ENCODE peak calls at places on chromosome 1, in nine cellular contexts. One of them, this sample, is unnamed.

GRCh38 chr1:211581521-211581920 is 2.6 kb upstream of the SLC30A1 start:
- DNase-seq in WTC11: no peak
- DNase-seq in cardiac muscle cell: no peak
- DNase-seq in HFF-Myc: no peak
- DNase-seq in breast epithelium: no peak
- DNase-seq in astrocyte: peak
- DNase-seq in GM06990: no peak
- DNase-seq in psoas muscle: no peak
- DNase-seq in tibial artery: peak
- DNase-seq in this sample: no peak

GRCh38 chr1:230507671-230508407 is 81.7 kb upstream of the PGBD5 start:
- DNase-seq in WTC11: no peak
- DNase-seq in cardiac muscle cell: no peak
- DNase-seq in HFF-Myc: no peak
- DNase-seq in breast epithelium: no peak
- DNase-seq in astrocyte: peak
- DNase-seq in GM06990: no peak
- DNase-seq in psoas muscle: no peak
- DNase-seq in tibial artery: no peak
- DNase-seq in this sample: no peak

GRCh38 chr1:210347112-210347511 is 18.4 kb downstream of the HHAT start:
- DNase-seq in WTC11: no peak
- DNase-seq in cardiac muscle cell: no peak
- DNase-seq in HFF-Myc: no peak
- DNase-seq in breast epithelium: no peak
- DNase-seq in astrocyte: peak
- DNase-seq in GM06990: peak
- DNase-seq in psoas muscle: no peak
- DNase-seq in tibial artery: no peak
- DNase-seq in this sample: no peak

GRCh38 chr1:239654998-239655397 is 268.6 kb downstream of the CHRM3 start:
- DNase-seq in WTC11: no peak
- DNase-seq in cardiac muscle cell: no peak
- DNase-seq in HFF-Myc: no peak
- DNase-seq in breast epithelium: no peak
- DNase-seq in astrocyte: no peak
- DNase-seq in GM06990: no peak
- DNase-seq in psoas muscle: no peak
- DNase-seq in tibial artery: no peak
- DNase-seq in this sample: no peak

GRCh38 chr1:153963030-153963849 is at the start of gene SLC39A1:
- DNase-seq in WTC11: peak
- DNase-seq in cardiac muscle cell: peak
- DNase-seq in HFF-Myc: peak
- DNase-seq in breast epithelium: peak
- DNase-seq in astrocyte: peak
- DNase-seq in GM06990: peak
- DNase-seq in psoas muscle: peak
- DNase-seq in tibial artery: peak
- DNase-seq in this sample: peak

GRCh38 chr1:153985341-153985912 is 712 bp downstream of the RAB13 start:
- DNase-seq in WTC11: no peak
- DNase-seq in cardiac muscle cell: no peak
- DNase-seq in HFF-Myc: no peak
- DNase-seq in breast epithelium: no peak
- DNase-seq in astrocyte: peak
- DNase-seq in GM06990: no peak
- DNase-seq in psoas muscle: peak
- DNase-seq in tibial artery: peak
- DNase-seq in this sample: no peak

GRCh38 chr1:27632387-27633297 is 2.3 kb downstream of the FGR start:
- DNase-seq in WTC11: no peak
- DNase-seq in cardiac muscle cell: no peak
- DNase-seq in HFF-Myc: no peak
- DNase-seq in breast epithelium: no peak
- DNase-seq in astrocyte: no peak
- DNase-seq in GM06990: peak
- DNase-seq in psoas muscle: no peak
- DNase-seq in tibial artery: no peak
- DNase-seq in this sample: peak

GRCh38 chr1:25743164-25744139 is 56.5 kb upstream of the SELENON start:
- DNase-seq in WTC11: no peak
- DNase-seq in cardiac muscle cell: no peak
- DNase-seq in HFF-Myc: no peak
- DNase-seq in breast epithelium: peak
- DNase-seq in astrocyte: peak
- DNase-seq in GM06990: no peak
- DNase-seq in psoas muscle: peak
- DNase-seq in tibial artery: peak
- DNase-seq in this sample: no peak

GRCh38 chr1:239771550-239771949 is 320.1 kb upstream of the FMN2 start:
- DNase-seq in WTC11: no peak
- DNase-seq in cardiac muscle cell: no peak
- DNase-seq in HFF-Myc: no peak
- DNase-seq in breast epithelium: no peak
- DNase-seq in astrocyte: no peak
- DNase-seq in GM06990: no peak
- DNase-seq in psoas muscle: no peak
- DNase-seq in tibial artery: no peak
- DNase-seq in this sample: no peak

GRCh38 chr1:200038987-200039848 is 11.7 kb downstream of the NR5A2 start:
- DNase-seq in WTC11: peak
- DNase-seq in cardiac muscle cell: peak
- DNase-seq in HFF-Myc: no peak
- DNase-seq in breast epithelium: no peak
- DNase-seq in astrocyte: no peak
- DNase-seq in GM06990: peak
- DNase-seq in psoas muscle: peak
- DNase-seq in tibial artery: peak
- DNase-seq in this sample: peak

GRCh38 chr1:2808386-2808705 is 6.9 kb upstream of the TTC34 start:
- DNase-seq in WTC11: no peak
- DNase-seq in cardiac muscle cell: no peak
- DNase-seq in HFF-Myc: no peak
- DNase-seq in breast epithelium: no peak
- DNase-seq in astrocyte: no peak
- DNase-seq in GM06990: no peak
- DNase-seq in psoas muscle: peak
- DNase-seq in tibial artery: no peak
- DNase-seq in this sample: no peak

GRCh38 chr1:51331206-51332100 is 1.1 kb upstream of the TTC39A start:
- DNase-seq in WTC11: no peak
- DNase-seq in cardiac muscle cell: peak
- DNase-seq in HFF-Myc: peak
- DNase-seq in breast epithelium: no peak
- DNase-seq in astrocyte: peak
- DNase-seq in GM06990: no peak
- DNase-seq in psoas muscle: no peak
- DNase-seq in tibial artery: no peak
- DNase-seq in this sample: peak

GRCh38 chr1:206808615-206809014 is 36.3 kb upstream of the IL10 start:
- DNase-seq in WTC11: no peak
- DNase-seq in cardiac muscle cell: peak
- DNase-seq in HFF-Myc: no peak
- DNase-seq in breast epithelium: no peak
- DNase-seq in astrocyte: peak
- DNase-seq in GM06990: no peak
- DNase-seq in psoas muscle: no peak
- DNase-seq in tibial artery: no peak
- DNase-seq in this sample: no peak

GRCh38 chr1:165954940-165955339 is 127.5 kb downstream of the UCK2 start:
- DNase-seq in WTC11: no peak
- DNase-seq in cardiac muscle cell: no peak
- DNase-seq in HFF-Myc: peak
- DNase-seq in breast epithelium: no peak
- DNase-seq in astrocyte: no peak
- DNase-seq in GM06990: no peak
- DNase-seq in psoas muscle: no peak
- DNase-seq in tibial artery: no peak
- DNase-seq in this sample: no peak

GRCh38 chr1:158554352-158554751 is at the start of gene OR6Y1:
- DNase-seq in WTC11: no peak
- DNase-seq in cardiac muscle cell: no peak
- DNase-seq in HFF-Myc: no peak
- DNase-seq in breast epithelium: no peak
- DNase-seq in astrocyte: no peak
- DNase-seq in GM06990: no peak
- DNase-seq in psoas muscle: no peak
- DNase-seq in tibial artery: no peak
- DNase-seq in this sample: no peak

GRCh38 chr1:198118136-198118535 is 38.7 kb upstream of the NEK7 start:
- DNase-seq in WTC11: no peak
- DNase-seq in cardiac muscle cell: peak
- DNase-seq in HFF-Myc: peak
- DNase-seq in breast epithelium: no peak
- DNase-seq in astrocyte: peak
- DNase-seq in GM06990: no peak
- DNase-seq in psoas muscle: peak
- DNase-seq in tibial artery: peak
- DNase-seq in this sample: no peak

GRCh38 chr1:23593556-23594148 is 34.4 kb upstream of the ID3 start:
- DNase-seq in WTC11: no peak
- DNase-seq in cardiac muscle cell: no peak
- DNase-seq in HFF-Myc: no peak
- DNase-seq in breast epithelium: peak
- DNase-seq in astrocyte: peak
- DNase-seq in GM06990: peak
- DNase-seq in psoas muscle: peak
- DNase-seq in tibial artery: no peak
- DNase-seq in this sample: no peak

GRCh38 chr1:99851850-99852454 is 1.8 kb downstream of the AGL start:
- DNase-seq in WTC11: no peak
- DNase-seq in cardiac muscle cell: no peak
- DNase-seq in HFF-Myc: no peak
- DNase-seq in breast epithelium: no peak
- DNase-seq in astrocyte: no peak
- DNase-seq in GM06990: no peak
- DNase-seq in psoas muscle: no peak
- DNase-seq in tibial artery: no peak
- DNase-seq in this sample: no peak

DNA sequence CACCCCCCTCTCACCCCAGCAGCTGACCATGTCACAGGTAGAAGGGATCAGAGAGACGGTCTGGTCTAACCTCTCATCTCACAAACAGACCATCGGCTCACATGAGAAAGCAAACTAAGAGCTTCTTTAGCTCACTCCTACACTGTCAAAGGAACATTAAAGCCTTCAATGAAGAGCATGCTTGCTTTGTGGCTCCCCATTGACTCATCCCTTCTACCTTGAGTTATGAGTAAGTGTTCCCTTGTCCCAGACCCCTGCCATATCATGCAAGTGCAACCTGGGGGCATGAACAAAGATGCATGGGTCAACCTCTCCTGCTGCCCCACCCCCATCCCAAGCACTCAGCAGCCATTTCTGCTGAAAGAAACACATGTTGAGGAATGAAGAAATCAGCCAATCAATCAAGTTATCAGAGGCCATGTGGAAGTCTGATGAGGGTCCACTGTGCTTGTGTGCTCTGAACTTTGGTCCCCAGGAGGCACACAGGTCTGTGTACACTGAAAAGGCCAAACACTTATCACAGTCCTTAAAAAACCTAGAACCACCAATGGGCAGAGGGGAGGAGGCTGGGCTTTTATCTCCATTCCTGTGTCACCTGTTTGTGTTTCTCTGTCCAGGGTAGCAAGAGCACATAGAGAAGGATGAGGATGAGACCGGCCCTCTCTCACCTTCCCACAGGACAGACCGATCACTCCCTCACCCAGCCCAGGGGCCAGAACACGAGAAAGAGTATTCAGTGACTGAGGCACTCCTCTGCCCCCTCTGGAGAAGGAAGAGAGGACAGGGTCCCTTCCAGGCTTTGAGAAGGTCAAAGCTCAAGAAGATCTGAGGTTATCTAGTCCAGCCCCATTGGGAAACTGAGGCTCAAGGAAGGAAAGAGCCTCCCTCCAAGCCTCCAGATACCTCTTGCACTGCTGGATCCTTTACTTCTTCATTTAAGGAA is 9.5 kb downstream of the ETNK2 start:
- DNase-seq in WTC11: no peak
- DNase-seq in cardiac muscle cell: no peak
- DNase-seq in HFF-Myc: no peak
- DNase-seq in breast epithelium: no peak
- DNase-seq in astrocyte: no peak
- DNase-seq in GM06990: no peak
- DNase-seq in psoas muscle: no peak
- DNase-seq in tibial artery: no peak
- DNase-seq in this sample: no peak
- TF ChIP-seq CTCF in WTC11: no peak
- TF ChIP-seq CTCF in cardiac muscle cell: no peak
- TF ChIP-seq CTCF in HFF-Myc: no peak
- TF ChIP-seq CTCF in breast epithelium: no peak
- TF ChIP-seq CTCF in astrocyte: no peak
- TF ChIP-seq CTCF in GM06990: no peak
- TF ChIP-seq CTCF in psoas muscle: no peak
- TF ChIP-seq CTCF in tibial artery: no peak
- TF ChIP-seq CTCF in this sample: no peak

GRCh38 chr1:34115233-34115632 is 49.8 kb downstream of the CSMD2 start:
- DNase-seq in WTC11: no peak
- DNase-seq in cardiac muscle cell: no peak
- DNase-seq in HFF-Myc: no peak
- DNase-seq in breast epithelium: no peak
- DNase-seq in astrocyte: peak
- DNase-seq in GM06990: no peak
- DNase-seq in psoas muscle: no peak
- DNase-seq in tibial artery: no peak
- DNase-seq in this sample: no peak
- TF ChIP-seq CTCF in WTC11: no peak
- TF ChIP-seq CTCF in cardiac muscle cell: no peak
- TF ChIP-seq CTCF in HFF-Myc: no peak
- TF ChIP-seq CTCF in breast epithelium: no peak
- TF ChIP-seq CTCF in astrocyte: no peak
- TF ChIP-seq CTCF in GM06990: no peak
- TF ChIP-seq CTCF in psoas muscle: no peak
- TF ChIP-seq CTCF in tibial artery: no peak
- TF ChIP-seq CTCF in this sample: no peak

GRCh38 chr1:222769181-222769580 is 32.2 kb downstream of the FAM177B start:
- DNase-seq in WTC11: no peak
- DNase-seq in cardiac muscle cell: no peak
- DNase-seq in HFF-Myc: no peak
- DNase-seq in breast epithelium: no peak
- DNase-seq in astrocyte: no peak
- DNase-seq in GM06990: no peak
- DNase-seq in psoas muscle: no peak
- DNase-seq in tibial artery: no peak
- DNase-seq in this sample: no peak
- TF ChIP-seq CTCF in WTC11: no peak
- TF ChIP-seq CTCF in cardiac muscle cell: no peak
- TF ChIP-seq CTCF in HFF-Myc: peak
- TF ChIP-seq CTCF in breast epithelium: no peak
- TF ChIP-seq CTCF in astrocyte: no peak
- TF ChIP-seq CTCF in GM06990: peak
- TF ChIP-seq CTCF in psoas muscle: no peak
- TF ChIP-seq CTCF in tibial artery: no peak
- TF ChIP-seq CTCF in this sample: no peak

GRCh38 chr1:155253208-155253607 is 2.1 kb downstream of the ENTREP3 start:
- DNase-seq in WTC11: no peak
- DNase-seq in cardiac muscle cell: no peak
- DNase-seq in HFF-Myc: no peak
- DNase-seq in breast epithelium: no peak
- DNase-seq in astrocyte: no peak
- DNase-seq in GM06990: no peak
- DNase-seq in psoas muscle: no peak
- DNase-seq in tibial artery: no peak
- DNase-seq in this sample: no peak
- TF ChIP-seq CTCF in WTC11: no peak
- TF ChIP-seq CTCF in cardiac muscle cell: peak
- TF ChIP-seq CTCF in HFF-Myc: no peak
- TF ChIP-seq CTCF in breast epithelium: no peak
- TF ChIP-seq CTCF in astrocyte: no peak
- TF ChIP-seq CTCF in GM06990: no peak
- TF ChIP-seq CTCF in psoas muscle: no peak
- TF ChIP-seq CTCF in tibial artery: no peak
- TF ChIP-seq CTCF in this sample: no peak